ENCODE peak calls at places on chromosome 19, in five cellular contexts. One of them, this sample, is unnamed.

GRCh38 chr19:307111-307531 is 15.9 kb upstream of the PLPP2 start:
- DNase-seq in T-helper 2 cell: no peak
- DNase-seq in AG09309: no peak
- DNase-seq in endothelial cell of umbilical vein: no peak
- DNase-seq in HFFc6: no peak
- DNase-seq in this sample: no peak

GRCh38 chr19:6021878-6022569 is 44.1 kb upstream of the RANBP3 start:
- DNase-seq in T-helper 2 cell: peak; percentile 68
- DNase-seq in AG09309: no peak
- DNase-seq in endothelial cell of umbilical vein: peak; percentile 71
- DNase-seq in HFFc6: peak; percentile 46
- DNase-seq in this sample: peak; percentile 50

GRCh38 chr19:15194938-15195337 is 5.9 kb downstream of the NOTCH3 start:
- DNase-seq in T-helper 2 cell: no peak
- DNase-seq in AG09309: peak; percentile 32
- DNase-seq in endothelial cell of umbilical vein: no peak
- DNase-seq in HFFc6: peak; percentile 22
- DNase-seq in this sample: no peak

GRCh38 chr19:54229146-54229545 is 6.3 kb upstream of the LILRB3 start:
- DNase-seq in T-helper 2 cell: no peak
- DNase-seq in AG09309: no peak
- DNase-seq in endothelial cell of umbilical vein: no peak
- DNase-seq in HFFc6: no peak
- DNase-seq in this sample: no peak

GRCh38 chr19:3785938-3786824 is at the start of gene MATK:
- DNase-seq in T-helper 2 cell: no peak
- DNase-seq in AG09309: no peak
- DNase-seq in endothelial cell of umbilical vein: no peak
- DNase-seq in HFFc6: no peak
- DNase-seq in this sample: no peak

GRCh38 chr19:47232422-47233211 is 1.6 kb upstream of the BBC3 start:
- DNase-seq in T-helper 2 cell: no peak
- DNase-seq in AG09309: no peak
- DNase-seq in endothelial cell of umbilical vein: peak; percentile 86
- DNase-seq in HFFc6: peak; percentile 77
- DNase-seq in this sample: no peak

GRCh38 chr19:7506385-7507328 is 9.2 kb upstream of the ZNF358 start:
- DNase-seq in T-helper 2 cell: peak; percentile 27
- DNase-seq in AG09309: no peak
- DNase-seq in endothelial cell of umbilical vein: peak; percentile 63
- DNase-seq in HFFc6: peak; percentile 40
- DNase-seq in this sample: no peak

GRCh38 chr19:13784731-13785452 is 10.4 kb upstream of the ZSWIM4 start:
- DNase-seq in T-helper 2 cell: peak; percentile 62
- DNase-seq in AG09309: no peak
- DNase-seq in endothelial cell of umbilical vein: peak; percentile 62
- DNase-seq in HFFc6: peak; percentile 58
- DNase-seq in this sample: peak; percentile 51

GRCh38 chr19:2547033-2547680 is 71.2 kb downstream of the GADD45B start:
- DNase-seq in T-helper 2 cell: no peak
- DNase-seq in AG09309: no peak
- DNase-seq in endothelial cell of umbilical vein: no peak
- DNase-seq in HFFc6: no peak
- DNase-seq in this sample: no peak

GRCh38 chr19:715347-715746 is 6.6 kb downstream of the PALM start:
- DNase-seq in T-helper 2 cell: no peak
- DNase-seq in AG09309: no peak
- DNase-seq in endothelial cell of umbilical vein: no peak
- DNase-seq in HFFc6: no peak
- DNase-seq in this sample: no peak

GRCh38 chr19:46513461-46514236 is 18.0 kb upstream of the PNMA8B start:
- DNase-seq in T-helper 2 cell: peak; percentile 72
- DNase-seq in AG09309: peak; percentile 20
- DNase-seq in endothelial cell of umbilical vein: peak; percentile 55
- DNase-seq in HFFc6: peak; percentile 18
- DNase-seq in this sample: peak; percentile 71

GRCh38 chr19:30374791-30375650 is 2.8 kb downstream of the ZNF536 start:
- DNase-seq in T-helper 2 cell: no peak
- DNase-seq in AG09309: no peak
- DNase-seq in endothelial cell of umbilical vein: no peak
- DNase-seq in HFFc6: no peak
- DNase-seq in this sample: no peak

GRCh38 chr19:7622933-7623685 is 6.2 kb downstream of the XAB2 start:
- DNase-seq in T-helper 2 cell: no peak
- DNase-seq in AG09309: no peak
- DNase-seq in endothelial cell of umbilical vein: no peak
- DNase-seq in HFFc6: no peak
- DNase-seq in this sample: no peak

GRCh38 chr19:33558846-33559245 is 37.3 kb upstream of the PEPD start:
- DNase-seq in T-helper 2 cell: no peak
- DNase-seq in AG09309: no peak
- DNase-seq in endothelial cell of umbilical vein: no peak
- DNase-seq in HFFc6: no peak
- DNase-seq in this sample: no peak

GRCh38 chr19:5057860-5058259 is 88.9 kb downstream of the KDM4B start:
- DNase-seq in T-helper 2 cell: no peak
- DNase-seq in AG09309: no peak
- DNase-seq in endothelial cell of umbilical vein: no peak
- DNase-seq in HFFc6: no peak
- DNase-seq in this sample: no peak

GRCh38 chr19:2973229-2973628 is 4.1 kb upstream of the TLE6 start:
- DNase-seq in T-helper 2 cell: no peak
- DNase-seq in AG09309: no peak
- DNase-seq in endothelial cell of umbilical vein: no peak
- DNase-seq in HFFc6: no peak
- DNase-seq in this sample: no peak

GRCh38 chr19:6765738-6766356 is 1.4 kb downstream of the SH2D3A start:
- DNase-seq in T-helper 2 cell: no peak
- DNase-seq in AG09309: no peak
- DNase-seq in endothelial cell of umbilical vein: no peak
- DNase-seq in HFFc6: no peak
- DNase-seq in this sample: no peak

GRCh38 chr19:13154241-13154778 is 4.1 kb downstream of the IER2 start:
- DNase-seq in T-helper 2 cell: peak; percentile 40
- DNase-seq in AG09309: peak; percentile 86
- DNase-seq in endothelial cell of umbilical vein: peak; percentile 80
- DNase-seq in HFFc6: peak; percentile 86
- DNase-seq in this sample: no peak

GRCh38 chr19:55703790-55704215 is 28.8 kb downstream of the EPN1 start:
- DNase-seq in T-helper 2 cell: peak; percentile 32
- DNase-seq in AG09309: no peak
- DNase-seq in endothelial cell of umbilical vein: peak; percentile 15
- DNase-seq in HFFc6: no peak
- DNase-seq in this sample: no peak